ENCODE peak calls at places on chromosomes 7 and 10, in ten cellular contexts. One of them, this sample, is unnamed. For H3K4me1, the result is how much of the 10 kb centered on the place peaks cover.

GRCh38 chr10:113236998-113237397 is 287.0 kb downstream of the TCF7L2 start:
- DNase-seq in stomach: no peak
- DNase-seq in CD8-positive, alpha-beta T cell: no peak
- DNase-seq in psoas muscle: no peak
- DNase-seq in Peyer's patch: no peak
- DNase-seq in adrenal gland: no peak
- DNase-seq in gastrocnemius medialis: no peak
- DNase-seq in body of pancreas: no peak
- DNase-seq in left ventricle myocardium inferior: no peak
- DNase-seq in heart right ventricle: no peak
- DNase-seq in this sample: no peak

GRCh38 chr10:44567471-44567870 is 182.6 kb upstream of the CXCL12 start:
- DNase-seq in stomach: no peak
- DNase-seq in CD8-positive, alpha-beta T cell: no peak
- DNase-seq in psoas muscle: no peak
- DNase-seq in Peyer's patch: no peak
- DNase-seq in adrenal gland: no peak
- DNase-seq in gastrocnemius medialis: no peak
- DNase-seq in body of pancreas: no peak
- DNase-seq in left ventricle myocardium inferior: no peak
- DNase-seq in heart right ventricle: no peak
- DNase-seq in this sample: no peak

GRCh38 chr10:29356931-29357330 is 68.1 kb downstream of the LYZL1 start:
- DNase-seq in stomach: no peak
- DNase-seq in CD8-positive, alpha-beta T cell: no peak
- DNase-seq in psoas muscle: no peak
- DNase-seq in Peyer's patch: no peak
- DNase-seq in adrenal gland: no peak
- DNase-seq in gastrocnemius medialis: no peak
- DNase-seq in body of pancreas: no peak
- DNase-seq in left ventricle myocardium inferior: no peak
- DNase-seq in heart right ventricle: no peak
- DNase-seq in this sample: no peak

GRCh38 chr10:65950075-65950474 is 975.8 kb upstream of the LRRTM3 start:
- DNase-seq in stomach: no peak
- DNase-seq in CD8-positive, alpha-beta T cell: no peak
- DNase-seq in psoas muscle: no peak
- DNase-seq in Peyer's patch: no peak
- DNase-seq in adrenal gland: no peak
- DNase-seq in gastrocnemius medialis: no peak
- DNase-seq in body of pancreas: no peak
- DNase-seq in left ventricle myocardium inferior: no peak
- DNase-seq in heart right ventricle: no peak
- DNase-seq in this sample: no peak

GRCh38 chr10:68406111-68406814 is 814 bp downstream of the RUFY2 start:
- DNase-seq in stomach: peak
- DNase-seq in CD8-positive, alpha-beta T cell: peak
- DNase-seq in psoas muscle: peak
- DNase-seq in Peyer's patch: peak
- DNase-seq in adrenal gland: peak
- DNase-seq in gastrocnemius medialis: no peak
- DNase-seq in body of pancreas: peak
- DNase-seq in left ventricle myocardium inferior: peak
- DNase-seq in heart right ventricle: peak
- DNase-seq in this sample: peak

GRCh38 chr7:84022686-84023308 is 171.8 kb downstream of the SEMA3A start:
- DNase-seq in stomach: peak
- DNase-seq in CD8-positive, alpha-beta T cell: no peak
- DNase-seq in psoas muscle: no peak
- DNase-seq in Peyer's patch: no peak
- DNase-seq in adrenal gland: no peak
- DNase-seq in gastrocnemius medialis: no peak
- DNase-seq in body of pancreas: no peak
- DNase-seq in left ventricle myocardium inferior: no peak
- DNase-seq in heart right ventricle: no peak
- DNase-seq in this sample: no peak

GRCh38 chr10:79132681-79133381 is 64.1 kb downstream of the ZMIZ1 start:
- DNase-seq in stomach: no peak
- DNase-seq in CD8-positive, alpha-beta T cell: no peak
- DNase-seq in psoas muscle: peak
- DNase-seq in Peyer's patch: no peak
- DNase-seq in adrenal gland: no peak
- DNase-seq in gastrocnemius medialis: no peak
- DNase-seq in body of pancreas: no peak
- DNase-seq in left ventricle myocardium inferior: no peak
- DNase-seq in heart right ventricle: no peak
- DNase-seq in this sample: no peak

GRCh38 chr7:53789741-53790140 is 752.4 kb upstream of the VSTM2A start:
- DNase-seq in stomach: no peak
- DNase-seq in CD8-positive, alpha-beta T cell: no peak
- DNase-seq in psoas muscle: no peak
- DNase-seq in Peyer's patch: no peak
- DNase-seq in adrenal gland: no peak
- DNase-seq in gastrocnemius medialis: no peak
- DNase-seq in body of pancreas: no peak
- DNase-seq in left ventricle myocardium inferior: no peak
- DNase-seq in heart right ventricle: no peak
- DNase-seq in this sample: no peak

DNA sequence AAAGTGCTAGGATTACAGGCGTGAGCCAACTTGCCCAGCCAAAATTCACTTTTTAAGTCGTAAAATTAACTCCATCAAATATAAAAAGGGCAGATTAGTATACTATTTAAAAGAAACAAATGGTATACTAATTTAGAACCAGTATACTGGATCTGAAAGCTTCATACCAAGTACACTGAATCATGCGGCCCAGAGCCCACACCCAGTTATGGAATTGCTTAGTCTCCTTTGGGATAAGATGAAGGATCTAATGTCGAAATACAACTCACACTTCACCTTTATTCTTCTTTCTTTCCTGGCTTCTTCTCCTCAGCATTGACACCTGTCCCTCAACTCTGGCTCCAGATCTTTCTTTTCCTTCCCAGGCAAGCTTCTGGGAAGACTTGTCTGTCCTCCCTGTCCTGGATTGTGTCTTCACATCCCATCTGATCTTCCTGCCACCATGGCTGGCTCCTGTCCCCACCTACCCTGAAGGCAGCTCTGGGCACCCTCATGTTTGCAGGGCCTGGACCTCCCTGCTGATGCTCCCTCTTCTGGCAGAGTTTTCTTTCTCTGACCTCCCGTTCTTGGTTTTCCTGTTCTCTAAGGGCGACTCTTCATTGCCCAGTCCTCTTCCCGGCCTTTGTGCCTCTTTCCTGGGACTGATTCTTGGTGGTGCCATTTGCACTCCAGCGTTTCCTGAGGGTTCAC is 57.8 kb upstream of the CTBP2 start:
- DNase-seq in stomach: no peak
- DNase-seq in CD8-positive, alpha-beta T cell: no peak
- DNase-seq in psoas muscle: no peak
- DNase-seq in Peyer's patch: no peak
- DNase-seq in adrenal gland: no peak
- DNase-seq in gastrocnemius medialis: no peak
- DNase-seq in body of pancreas: no peak
- DNase-seq in left ventricle myocardium inferior: no peak
- DNase-seq in heart right ventricle: no peak
- DNase-seq in this sample: no peak
- TF ChIP-seq CTCF in stomach: no peak
- TF ChIP-seq CTCF in CD8-positive, alpha-beta T cell: no peak
- TF ChIP-seq CTCF in psoas muscle: no peak
- TF ChIP-seq CTCF in Peyer's patch: no peak
- TF ChIP-seq CTCF in adrenal gland: no peak
- TF ChIP-seq CTCF in gastrocnemius medialis: no peak
- TF ChIP-seq CTCF in body of pancreas: no peak
- TF ChIP-seq CTCF in left ventricle myocardium inferior: peak
- TF ChIP-seq CTCF in heart right ventricle: no peak
- TF ChIP-seq CTCF in this sample: no peak

DNA sequence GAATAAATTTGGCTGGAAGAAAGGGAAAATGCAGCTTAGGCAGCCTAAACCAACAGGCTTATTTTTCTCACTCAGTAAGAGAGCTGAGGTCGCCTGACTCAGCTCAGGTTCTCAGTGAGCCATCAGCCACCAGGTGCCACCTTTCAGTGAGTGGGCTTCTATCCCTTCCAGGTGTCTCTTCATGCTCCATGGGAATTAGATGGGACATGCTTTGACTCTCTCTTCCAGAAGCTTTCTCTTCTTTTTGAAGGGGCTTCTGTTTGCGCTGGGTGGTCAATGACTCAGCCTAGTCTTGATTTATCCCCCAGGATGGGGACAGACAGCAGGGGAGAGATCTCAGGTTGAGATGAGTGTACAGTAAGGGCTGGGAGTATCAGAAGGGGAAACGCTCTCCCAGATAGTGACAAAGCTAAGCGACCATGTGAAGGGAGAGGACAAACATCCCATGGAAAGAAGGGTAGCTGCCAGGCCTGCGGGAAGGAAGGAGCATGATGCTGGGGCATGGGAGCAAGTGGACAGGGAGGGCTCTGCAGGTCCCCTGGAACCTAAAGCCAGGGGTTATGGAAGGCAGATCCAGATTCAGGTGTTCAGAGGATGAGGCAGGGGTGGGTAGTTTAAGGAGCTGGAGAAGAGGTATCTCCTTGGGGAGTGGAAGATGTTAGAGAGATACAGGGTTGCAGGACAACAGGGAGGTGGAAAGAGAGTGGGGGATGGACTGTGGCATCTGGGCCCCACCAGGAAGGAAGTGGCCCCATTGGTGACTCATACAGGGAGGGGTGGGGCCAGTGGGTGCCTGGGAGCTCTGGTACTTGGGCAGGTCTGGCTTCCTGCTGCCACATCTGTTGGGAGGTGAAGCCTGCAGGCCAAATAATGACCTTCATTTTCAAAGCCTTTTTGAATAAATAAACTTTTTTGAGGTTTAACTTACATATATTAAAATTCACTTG is 32.5 kb downstream of the OGDH start:
- DNase-seq in stomach: peak
- DNase-seq in CD8-positive, alpha-beta T cell: peak
- DNase-seq in psoas muscle: peak
- DNase-seq in Peyer's patch: peak
- DNase-seq in adrenal gland: peak
- DNase-seq in gastrocnemius medialis: no peak
- DNase-seq in body of pancreas: peak
- DNase-seq in left ventricle myocardium inferior: peak
- DNase-seq in heart right ventricle: peak
- DNase-seq in this sample: peak
- H3K4me1 ChIP-seq in stomach: half or more
- H3K4me1 ChIP-seq in CD8-positive, alpha-beta T cell: half or more
- H3K4me1 ChIP-seq in psoas muscle: half or more
- H3K4me1 ChIP-seq in Peyer's patch: half or more
- H3K4me1 ChIP-seq in adrenal gland: under half
- H3K4me1 ChIP-seq in gastrocnemius medialis: half or more
- H3K4me1 ChIP-seq in body of pancreas: half or more
- H3K4me1 ChIP-seq in left ventricle myocardium inferior: half or more
- H3K4me1 ChIP-seq in heart right ventricle: half or more
- H3K4me1 ChIP-seq in this sample: half or more

GRCh38 chr7:137932881-137933269 is 69.0 kb downstream of the CREB3L2 start:
- DNase-seq in stomach: no peak
- DNase-seq in CD8-positive, alpha-beta T cell: no peak
- DNase-seq in psoas muscle: no peak
- DNase-seq in Peyer's patch: no peak
- DNase-seq in adrenal gland: peak
- DNase-seq in gastrocnemius medialis: peak
- DNase-seq in body of pancreas: no peak
- DNase-seq in left ventricle myocardium inferior: no peak
- DNase-seq in heart right ventricle: no peak
- DNase-seq in this sample: no peak

GRCh38 chr7:137934941-137935848 is 66.7 kb downstream of the CREB3L2 start:
- DNase-seq in stomach: no peak
- DNase-seq in CD8-positive, alpha-beta T cell: no peak
- DNase-seq in psoas muscle: no peak
- DNase-seq in Peyer's patch: no peak
- DNase-seq in adrenal gland: no peak
- DNase-seq in gastrocnemius medialis: no peak
- DNase-seq in body of pancreas: no peak
- DNase-seq in left ventricle myocardium inferior: no peak
- DNase-seq in heart right ventricle: no peak
- DNase-seq in this sample: no peak

GRCh38 chr7:137934176-137934826 is 67.6 kb downstream of the CREB3L2 start:
- DNase-seq in stomach: no peak
- DNase-seq in CD8-positive, alpha-beta T cell: no peak
- DNase-seq in psoas muscle: no peak
- DNase-seq in Peyer's patch: no peak
- DNase-seq in adrenal gland: no peak
- DNase-seq in gastrocnemius medialis: no peak
- DNase-seq in body of pancreas: no peak
- DNase-seq in left ventricle myocardium inferior: no peak
- DNase-seq in heart right ventricle: no peak
- DNase-seq in this sample: no peak

GRCh38 chr7:137931823-137932222 is 70.1 kb downstream of the CREB3L2 start:
- DNase-seq in stomach: no peak
- DNase-seq in CD8-positive, alpha-beta T cell: no peak
- DNase-seq in psoas muscle: no peak
- DNase-seq in Peyer's patch: no peak
- DNase-seq in adrenal gland: no peak
- DNase-seq in gastrocnemius medialis: no peak
- DNase-seq in body of pancreas: no peak
- DNase-seq in left ventricle myocardium inferior: no peak
- DNase-seq in heart right ventricle: no peak
- DNase-seq in this sample: no peak

GRCh38 chr7:137933270-137934017 is 68.4 kb downstream of the CREB3L2 start:
- DNase-seq in stomach: no peak
- DNase-seq in CD8-positive, alpha-beta T cell: no peak
- DNase-seq in psoas muscle: peak
- DNase-seq in Peyer's patch: no peak
- DNase-seq in adrenal gland: peak
- DNase-seq in gastrocnemius medialis: peak
- DNase-seq in body of pancreas: no peak
- DNase-seq in left ventricle myocardium inferior: no peak
- DNase-seq in heart right ventricle: no peak
- DNase-seq in this sample: no peak
- H3K27ac ChIP-seq in stomach: peak
- H3K27ac ChIP-seq in CD8-positive, alpha-beta T cell: no peak
- H3K27ac ChIP-seq in psoas muscle: peak
- H3K27ac ChIP-seq in Peyer's patch: peak
- H3K27ac ChIP-seq in adrenal gland: peak
- H3K27ac ChIP-seq in gastrocnemius medialis: peak
- H3K27ac ChIP-seq in body of pancreas: peak
- H3K27ac ChIP-seq in left ventricle myocardium inferior: peak
- H3K27ac ChIP-seq in heart right ventricle: peak
- H3K27ac ChIP-seq in this sample: peak

DNA sequence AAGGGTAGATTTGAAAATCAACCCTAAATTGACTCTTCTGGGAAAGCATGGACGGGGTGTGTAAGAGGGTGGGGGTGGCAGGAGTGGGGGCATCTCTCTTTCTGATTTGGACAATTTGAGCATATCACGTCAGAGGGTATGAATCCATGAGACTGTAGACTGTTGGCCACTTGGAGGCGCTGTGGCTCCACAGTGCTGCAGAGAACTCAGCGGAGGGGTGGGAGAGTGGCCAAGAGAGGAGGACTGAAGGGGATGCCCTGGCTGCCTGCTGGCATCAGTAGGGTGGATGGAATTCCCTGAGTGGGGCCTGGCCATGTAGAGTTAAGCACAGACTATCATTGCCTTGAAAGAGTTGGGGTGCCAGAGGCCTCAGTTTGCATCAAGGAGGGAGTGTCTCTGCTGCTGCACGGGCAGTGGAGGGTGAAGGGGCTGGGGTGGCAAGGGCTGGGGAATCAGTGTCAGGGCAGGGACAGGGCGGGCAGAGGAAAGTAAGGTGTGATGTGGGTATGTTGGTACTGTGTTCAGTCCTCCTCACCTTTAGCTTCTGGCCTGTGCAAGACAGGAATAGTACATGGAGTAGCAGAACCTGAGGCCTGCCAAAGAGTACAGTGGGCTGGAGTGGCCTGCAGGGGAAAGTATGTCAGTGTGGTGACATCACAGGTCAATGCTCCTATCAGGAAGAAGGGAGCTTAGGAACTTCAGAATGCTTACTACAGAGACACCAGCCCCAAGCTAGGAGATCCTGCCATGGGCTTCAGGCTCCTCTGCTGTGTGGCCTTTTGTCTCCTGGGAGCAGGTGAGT is 133.5 kb upstream of the PRSS58 start:
- DNase-seq in stomach: no peak
- DNase-seq in CD8-positive, alpha-beta T cell: no peak
- DNase-seq in psoas muscle: peak
- DNase-seq in Peyer's patch: no peak
- DNase-seq in adrenal gland: no peak
- DNase-seq in gastrocnemius medialis: no peak
- DNase-seq in body of pancreas: no peak
- DNase-seq in left ventricle myocardium inferior: no peak
- DNase-seq in heart right ventricle: no peak
- DNase-seq in this sample: no peak
- TF ChIP-seq CTCF in stomach: no peak
- TF ChIP-seq CTCF in CD8-positive, alpha-beta T cell: peak
- TF ChIP-seq CTCF in psoas muscle: peak
- TF ChIP-seq CTCF in Peyer's patch: no peak
- TF ChIP-seq CTCF in adrenal gland: peak
- TF ChIP-seq CTCF in gastrocnemius medialis: peak
- TF ChIP-seq CTCF in body of pancreas: no peak
- TF ChIP-seq CTCF in left ventricle myocardium inferior: no peak
- TF ChIP-seq CTCF in heart right ventricle: no peak
- TF ChIP-seq CTCF in this sample: no peak